ENCODE peak calls at places on chromosomes 4 and X, in seven cellular contexts. One of them, this sample, is unnamed.

GRCh38 chr4:3213101-3213416 is 35.9 kb upstream of the MSANTD1 start:
- DNase-seq in glutamatergic neuron: no peak
- DNase-seq in choroid plexus epithelial cell: no peak
- DNase-seq in osteocyte: no peak
- DNase-seq in tibial nerve: no peak
- DNase-seq in progenitor cell of endocrine pancreas: no peak
- DNase-seq in foreskin fibroblast: no peak
- DNase-seq in this sample: no peak

GRCh38 chrX:44872319-44872816 is 620 bp upstream of the KDM6A start:
- DNase-seq in glutamatergic neuron: peak
- DNase-seq in choroid plexus epithelial cell: peak
- DNase-seq in osteocyte: no peak
- DNase-seq in tibial nerve: peak
- DNase-seq in progenitor cell of endocrine pancreas: peak
- DNase-seq in foreskin fibroblast: peak
- DNase-seq in this sample: no peak

GRCh38 chr4:11106190-11106589 is 322.5 kb downstream of the HS3ST1 start:
- DNase-seq in glutamatergic neuron: no peak
- DNase-seq in choroid plexus epithelial cell: peak
- DNase-seq in osteocyte: no peak
- DNase-seq in tibial nerve: no peak
- DNase-seq in progenitor cell of endocrine pancreas: no peak
- DNase-seq in foreskin fibroblast: peak
- DNase-seq in this sample: no peak

GRCh38 chr4:123398803-123399637 is 2.4 kb downstream of the SPRY1 start:
- DNase-seq in glutamatergic neuron: peak
- DNase-seq in choroid plexus epithelial cell: peak
- DNase-seq in osteocyte: peak
- DNase-seq in tibial nerve: peak
- DNase-seq in progenitor cell of endocrine pancreas: no peak
- DNase-seq in foreskin fibroblast: peak
- DNase-seq in this sample: no peak

GRCh38 chr4:123631699-123632098 is 235.1 kb downstream of the SPRY1 start:
- DNase-seq in glutamatergic neuron: no peak
- DNase-seq in choroid plexus epithelial cell: no peak
- DNase-seq in osteocyte: no peak
- DNase-seq in tibial nerve: no peak
- DNase-seq in progenitor cell of endocrine pancreas: no peak
- DNase-seq in foreskin fibroblast: peak
- DNase-seq in this sample: no peak

GRCh38 chr4:48602763-48603162 is 112.7 kb downstream of the ZAR1 start:
- DNase-seq in glutamatergic neuron: no peak
- DNase-seq in choroid plexus epithelial cell: peak
- DNase-seq in osteocyte: no peak
- DNase-seq in tibial nerve: no peak
- DNase-seq in progenitor cell of endocrine pancreas: no peak
- DNase-seq in foreskin fibroblast: peak
- DNase-seq in this sample: no peak

GRCh38 chr4:128810331-128810870 is 901 bp downstream of the JADE1 start:
- DNase-seq in glutamatergic neuron: no peak
- DNase-seq in choroid plexus epithelial cell: peak
- DNase-seq in osteocyte: no peak
- DNase-seq in tibial nerve: no peak
- DNase-seq in progenitor cell of endocrine pancreas: no peak
- DNase-seq in foreskin fibroblast: peak
- DNase-seq in this sample: no peak

GRCh38 chr4:3531306-3531886 is 826 bp downstream of the LRPAP1 start:
- DNase-seq in glutamatergic neuron: no peak
- DNase-seq in choroid plexus epithelial cell: peak
- DNase-seq in osteocyte: no peak
- DNase-seq in tibial nerve: no peak
- DNase-seq in progenitor cell of endocrine pancreas: no peak
- DNase-seq in foreskin fibroblast: peak
- DNase-seq in this sample: no peak

GRCh38 chrX:23338334-23338733 is 3.7 kb downstream of the PTCHD1 start:
- DNase-seq in glutamatergic neuron: no peak
- DNase-seq in choroid plexus epithelial cell: no peak
- DNase-seq in osteocyte: no peak
- DNase-seq in tibial nerve: no peak
- DNase-seq in progenitor cell of endocrine pancreas: no peak
- DNase-seq in foreskin fibroblast: no peak
- DNase-seq in this sample: no peak

GRCh38 chrX:80285131-80285773 is 135.0 kb upstream of the TENT5D start:
- DNase-seq in glutamatergic neuron: peak
- DNase-seq in choroid plexus epithelial cell: no peak
- DNase-seq in osteocyte: no peak
- DNase-seq in tibial nerve: no peak
- DNase-seq in progenitor cell of endocrine pancreas: no peak
- DNase-seq in foreskin fibroblast: peak
- DNase-seq in this sample: no peak

GRCh38 chrX:40087574-40088298 is 10.0 kb downstream of the BCOR start:
- DNase-seq in glutamatergic neuron: no peak
- DNase-seq in choroid plexus epithelial cell: no peak
- DNase-seq in osteocyte: no peak
- DNase-seq in tibial nerve: no peak
- DNase-seq in progenitor cell of endocrine pancreas: no peak
- DNase-seq in foreskin fibroblast: peak
- DNase-seq in this sample: no peak

GRCh38 chrX:40164751-40165150 is 67.0 kb upstream of the BCOR start:
- DNase-seq in glutamatergic neuron: no peak
- DNase-seq in choroid plexus epithelial cell: no peak
- DNase-seq in osteocyte: no peak
- DNase-seq in tibial nerve: no peak
- DNase-seq in progenitor cell of endocrine pancreas: no peak
- DNase-seq in foreskin fibroblast: no peak
- DNase-seq in this sample: no peak

GRCh38 chrX:22963186-22963585 is 36.6 kb upstream of the DDX53 start:
- DNase-seq in glutamatergic neuron: no peak
- DNase-seq in choroid plexus epithelial cell: no peak
- DNase-seq in osteocyte: no peak
- DNase-seq in tibial nerve: no peak
- DNase-seq in progenitor cell of endocrine pancreas: no peak
- DNase-seq in foreskin fibroblast: peak
- DNase-seq in this sample: no peak

GRCh38 chr4:4694296-4694772 is 152.5 kb upstream of the STX18 start:
- DNase-seq in glutamatergic neuron: no peak
- DNase-seq in choroid plexus epithelial cell: peak
- DNase-seq in osteocyte: no peak
- DNase-seq in tibial nerve: no peak
- DNase-seq in progenitor cell of endocrine pancreas: no peak
- DNase-seq in foreskin fibroblast: peak
- DNase-seq in this sample: no peak

GRCh38 chrX:113400193-113400704 is 559.6 kb upstream of the AMOT start:
- DNase-seq in glutamatergic neuron: no peak
- DNase-seq in choroid plexus epithelial cell: no peak
- DNase-seq in osteocyte: no peak
- DNase-seq in tibial nerve: no peak
- DNase-seq in progenitor cell of endocrine pancreas: no peak
- DNase-seq in foreskin fibroblast: no peak
- DNase-seq in this sample: no peak

GRCh38 chrX:154401918-154402621 is 3.9 kb downstream of the RPL10 start:
- DNase-seq in glutamatergic neuron: no peak
- DNase-seq in choroid plexus epithelial cell: no peak
- DNase-seq in osteocyte: no peak
- DNase-seq in tibial nerve: no peak
- DNase-seq in progenitor cell of endocrine pancreas: no peak
- DNase-seq in foreskin fibroblast: peak
- DNase-seq in this sample: no peak

GRCh38 chr4:72677886-72678285 is 108.9 kb upstream of the ADAMTS3 start:
- DNase-seq in glutamatergic neuron: no peak
- DNase-seq in choroid plexus epithelial cell: no peak
- DNase-seq in osteocyte: no peak
- DNase-seq in tibial nerve: no peak
- DNase-seq in progenitor cell of endocrine pancreas: no peak
- DNase-seq in foreskin fibroblast: no peak
- DNase-seq in this sample: no peak

GRCh38 chrX:47482065-47482511 is 934 bp downstream of the ZNF41 start:
- DNase-seq in glutamatergic neuron: no peak
- DNase-seq in choroid plexus epithelial cell: no peak
- DNase-seq in osteocyte: peak
- DNase-seq in tibial nerve: no peak
- DNase-seq in progenitor cell of endocrine pancreas: no peak
- DNase-seq in foreskin fibroblast: no peak
- DNase-seq in this sample: no peak

GRCh38 chrX:41559662-41560061 is 112.5 kb downstream of the NYX start:
- DNase-seq in glutamatergic neuron: no peak
- DNase-seq in choroid plexus epithelial cell: peak
- DNase-seq in osteocyte: no peak
- DNase-seq in tibial nerve: no peak
- DNase-seq in progenitor cell of endocrine pancreas: no peak
- DNase-seq in foreskin fibroblast: peak
- DNase-seq in this sample: no peak

GRCh38 chr4:7127591-7127990 is 59.7 kb upstream of the GRPEL1 start:
- DNase-seq in glutamatergic neuron: no peak
- DNase-seq in choroid plexus epithelial cell: no peak
- DNase-seq in osteocyte: no peak
- DNase-seq in tibial nerve: no peak
- DNase-seq in progenitor cell of endocrine pancreas: no peak
- DNase-seq in foreskin fibroblast: no peak
- DNase-seq in this sample: no peak

GRCh38 chr4:175413561-175413960 is 398.5 kb downstream of the GPM6A start:
- DNase-seq in glutamatergic neuron: no peak
- DNase-seq in choroid plexus epithelial cell: peak
- DNase-seq in osteocyte: no peak
- DNase-seq in tibial nerve: no peak
- DNase-seq in progenitor cell of endocrine pancreas: no peak
- DNase-seq in foreskin fibroblast: no peak
- DNase-seq in this sample: no peak

GRCh38 chr4:145609494-145610427 is 9.4 kb upstream of the MMAA start:
- DNase-seq in glutamatergic neuron: peak
- DNase-seq in choroid plexus epithelial cell: peak
- DNase-seq in osteocyte: no peak
- DNase-seq in tibial nerve: peak
- DNase-seq in progenitor cell of endocrine pancreas: peak
- DNase-seq in foreskin fibroblast: peak
- DNase-seq in this sample: peak

GRCh38 chr4:59855630-59856352 is 1344.3 kb upstream of the ADGRL3 start:
- DNase-seq in glutamatergic neuron: peak
- DNase-seq in choroid plexus epithelial cell: no peak
- DNase-seq in osteocyte: no peak
- DNase-seq in tibial nerve: no peak
- DNase-seq in progenitor cell of endocrine pancreas: no peak
- DNase-seq in foreskin fibroblast: no peak
- DNase-seq in this sample: no peak

GRCh38 chrX:115595049-115595448 is 34.1 kb downstream of the PLS3 start:
- DNase-seq in glutamatergic neuron: no peak
- DNase-seq in choroid plexus epithelial cell: no peak
- DNase-seq in osteocyte: no peak
- DNase-seq in tibial nerve: no peak
- DNase-seq in progenitor cell of endocrine pancreas: no peak
- DNase-seq in foreskin fibroblast: no peak
- DNase-seq in this sample: no peak

GRCh38 chr4:24730256-24731001 is 64.9 kb upstream of the SOD3 start:
- DNase-seq in glutamatergic neuron: no peak
- DNase-seq in choroid plexus epithelial cell: peak
- DNase-seq in osteocyte: no peak
- DNase-seq in tibial nerve: peak
- DNase-seq in progenitor cell of endocrine pancreas: no peak
- DNase-seq in foreskin fibroblast: peak
- DNase-seq in this sample: no peak

GRCh38 chr4:38028556-38028955 is 68.4 kb downstream of the PTTG2 start:
- DNase-seq in glutamatergic neuron: no peak
- DNase-seq in choroid plexus epithelial cell: no peak
- DNase-seq in osteocyte: no peak
- DNase-seq in tibial nerve: no peak
- DNase-seq in progenitor cell of endocrine pancreas: no peak
- DNase-seq in foreskin fibroblast: peak
- DNase-seq in this sample: no peak

GRCh38 chrX:119942831-119943184 is 743 bp downstream of the NKAP start:
- DNase-seq in glutamatergic neuron: no peak
- DNase-seq in choroid plexus epithelial cell: peak
- DNase-seq in osteocyte: no peak
- DNase-seq in tibial nerve: no peak
- DNase-seq in progenitor cell of endocrine pancreas: no peak
- DNase-seq in foreskin fibroblast: no peak
- DNase-seq in this sample: no peak

GRCh38 chr4:1043658-1044468 is 32.4 kb downstream of the FGFRL1 start:
- DNase-seq in glutamatergic neuron: peak
- DNase-seq in choroid plexus epithelial cell: peak
- DNase-seq in osteocyte: peak
- DNase-seq in tibial nerve: peak
- DNase-seq in progenitor cell of endocrine pancreas: peak
- DNase-seq in foreskin fibroblast: peak
- DNase-seq in this sample: peak

GRCh38 chr4:155972098-155972497 is 18.4 kb upstream of the CTSO start:
- DNase-seq in glutamatergic neuron: no peak
- DNase-seq in choroid plexus epithelial cell: peak
- DNase-seq in osteocyte: no peak
- DNase-seq in tibial nerve: no peak
- DNase-seq in progenitor cell of endocrine pancreas: no peak
- DNase-seq in foreskin fibroblast: peak
- DNase-seq in this sample: no peak

GRCh38 chr4:185227131-185227551 is 17.7 kb downstream of the SNX25 start:
- DNase-seq in glutamatergic neuron: no peak
- DNase-seq in choroid plexus epithelial cell: peak
- DNase-seq in osteocyte: no peak
- DNase-seq in tibial nerve: no peak
- DNase-seq in progenitor cell of endocrine pancreas: no peak
- DNase-seq in foreskin fibroblast: peak
- DNase-seq in this sample: no peak
- TF ChIP-seq CTCF in glutamatergic neuron: no peak
- TF ChIP-seq CTCF in choroid plexus epithelial cell: peak
- TF ChIP-seq CTCF in osteocyte: peak
- TF ChIP-seq CTCF in tibial nerve: peak
- TF ChIP-seq CTCF in progenitor cell of endocrine pancreas: no peak
- TF ChIP-seq CTCF in foreskin fibroblast: no peak
- TF ChIP-seq CTCF in this sample: no peak

DNA sequence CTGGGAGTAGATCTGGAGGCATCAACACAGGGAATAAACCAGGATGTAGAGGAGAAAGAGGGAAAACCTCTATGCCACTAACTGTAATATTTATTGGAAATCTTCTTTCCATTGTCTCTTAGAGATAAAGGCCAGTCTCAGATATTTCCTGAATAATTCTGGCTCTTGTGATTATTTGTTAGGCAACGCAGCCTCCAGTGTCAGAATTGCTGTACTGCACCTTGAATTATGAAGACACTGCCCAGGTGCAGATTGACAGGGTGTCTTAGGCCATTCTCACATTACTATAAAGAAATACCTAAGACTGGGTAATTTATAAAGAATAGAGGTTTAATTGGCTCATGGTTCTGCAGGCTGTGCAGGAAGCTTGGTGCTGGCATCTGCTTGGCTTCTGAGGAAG is 100.7 kb upstream of the ZDHHC15 start:
- DNase-seq in glutamatergic neuron: no peak
- DNase-seq in choroid plexus epithelial cell: peak
- DNase-seq in osteocyte: no peak
- DNase-seq in tibial nerve: no peak
- DNase-seq in progenitor cell of endocrine pancreas: no peak
- DNase-seq in foreskin fibroblast: no peak
- DNase-seq in this sample: no peak
- TF ChIP-seq CTCF in glutamatergic neuron: peak
- TF ChIP-seq CTCF in choroid plexus epithelial cell: peak
- TF ChIP-seq CTCF in osteocyte: no peak
- TF ChIP-seq CTCF in tibial nerve: no peak
- TF ChIP-seq CTCF in progenitor cell of endocrine pancreas: peak
- TF ChIP-seq CTCF in foreskin fibroblast: no peak
- TF ChIP-seq CTCF in this sample: no peak

GRCh38 chrX:30513284-30513683 is 64.3 kb downstream of the TASL start:
- DNase-seq in glutamatergic neuron: no peak
- DNase-seq in choroid plexus epithelial cell: peak
- DNase-seq in osteocyte: no peak
- DNase-seq in tibial nerve: no peak
- DNase-seq in progenitor cell of endocrine pancreas: no peak
- DNase-seq in foreskin fibroblast: peak
- DNase-seq in this sample: no peak
- TF ChIP-seq CTCF in glutamatergic neuron: peak
- TF ChIP-seq CTCF in choroid plexus epithelial cell: peak
- TF ChIP-seq CTCF in osteocyte: peak
- TF ChIP-seq CTCF in tibial nerve: no peak
- TF ChIP-seq CTCF in progenitor cell of endocrine pancreas: peak
- TF ChIP-seq CTCF in foreskin fibroblast: peak
- TF ChIP-seq CTCF in this sample: no peak

GRCh38 chr4:68673143-68673542 is 2.7 kb upstream of the UGT2B15 start:
- DNase-seq in glutamatergic neuron: no peak
- DNase-seq in choroid plexus epithelial cell: no peak
- DNase-seq in osteocyte: no peak
- DNase-seq in tibial nerve: no peak
- DNase-seq in progenitor cell of endocrine pancreas: no peak
- DNase-seq in foreskin fibroblast: no peak
- DNase-seq in this sample: no peak
- TF ChIP-seq CTCF in glutamatergic neuron: no peak
- TF ChIP-seq CTCF in choroid plexus epithelial cell: no peak
- TF ChIP-seq CTCF in osteocyte: no peak
- TF ChIP-seq CTCF in tibial nerve: no peak
- TF ChIP-seq CTCF in progenitor cell of endocrine pancreas: no peak
- TF ChIP-seq CTCF in foreskin fibroblast: no peak
- TF ChIP-seq CTCF in this sample: no peak